ENCODE peak calls at places on chromosomes 2 and 18, in five cellular contexts. L is AG09309, D is amniotic stem cell, O is astrocyte of the spinal cord, W is dermis microvascular lymphatic vessel endothelial cell. S is an unnamed sample.

GRCh38 chr2:24228470-24228869 is 53.6 kb downstream of the FAM228A start:
- DNase-seq in D (no peak), W (peak), L (no peak), O (no peak), S (peak)

GRCh38 chr18:31648966-31649429 is 35.4 kb downstream of the B4GALT6 start:
- DNase-seq in D (no peak), O (peak), L (no peak), W (peak), S (no peak)

GRCh38 chr2:134245340-134245984 is 8.4 kb upstream of the MGAT5 start:
- DNase-seq in W (peak), L (no peak), O (peak), D (peak), S (peak)

GRCh38 chr2:144152817-144153271 is 367.1 kb downstream of the ZEB2 start:
- DNase-seq in O (peak), W (no peak), L (no peak), D (peak), S (no peak)

GRCh38 chr2:48852938-48853337 is 97.4 kb upstream of the LHCGR start:
- DNase-seq in O (peak), W (no peak), L (no peak), D (no peak), S (no peak)

GRCh38 chr2:236569593-236569973 is at the start of gene ACKR3:
- DNase-seq in D (peak), W (peak), L (peak), O (peak), S (no peak)

GRCh38 chr2:104766683-104767082 is 87.2 kb upstream of the POU3F3 start:
- DNase-seq in O (peak), W (no peak), D (no peak), L (no peak), S (no peak)

GRCh38 chr18:3710712-3711269 is 260.8 kb downstream of the TGIF1 start:
- DNase-seq in W (peak), O (no peak), D (no peak), L (no peak), S (peak)

GRCh38 chr18:60096428-60096827 is 196.6 kb downstream of the PMAIP1 start:
- DNase-seq in L (no peak), D (no peak), O (no peak), W (no peak), S (no peak)

GRCh38 chr18:3485153-3486149 is 35.5 kb downstream of the TGIF1 start:
- DNase-seq in D (no peak), O (no peak), W (no peak), L (no peak), S (no peak)

GRCh38 chr2:228590681-228591080 is 409.2 kb upstream of the SPHKAP start:
- DNase-seq in W (no peak), O (no peak), L (no peak), D (no peak), S (no peak)

GRCh38 chr2:165646321-165646801 is 147.7 kb downstream of the GALNT3 start:
- DNase-seq in D (no peak), L (peak), O (peak), W (no peak), S (no peak)

GRCh38 chr2:23594079-23594494 is 209.1 kb downstream of the KLHL29 start:
- DNase-seq in L (no peak), O (no peak), W (peak), D (no peak), S (no peak)

GRCh38 chr2:109613922-109614714 is at the start of the genes SEPTIN10 and SOWAHC:
- DNase-seq in O (peak), L (peak), D (peak), W (peak), S (peak)

GRCh38 chr18:39596891-39597290 is 2031.3 kb upstream of the CELF4 start:
- DNase-seq in W (peak), L (no peak), D (no peak), O (no peak), S (no peak)